ENCODE peak calls at places on chromosomes 11 and 22, in four cellular contexts. P is spleen, L is kidney, X is GM23338. E is an unnamed sample.

GRCh38 chr11:41795004-41795403 is 335.6 kb upstream of the LRRC4C start:
- DNase-seq in P (no peak), X (no peak), L (no peak), E (no peak)

GRCh38 chr11:119438599-119438998 is 15.6 kb upstream of the THY1 start:
- DNase-seq in P (no peak), X (no peak), L (no peak), E (no peak)

GRCh38 chr11:114847599-114847998 is 169.3 kb downstream of the NXPE2 start:
- DNase-seq in L (no peak), P (no peak), X (peak; percentile 27), E (no peak)

GRCh38 chr11:111765320-111765983 is 737 bp downstream of the PPP2R1B start:
- DNase-seq in L (no peak), P (no peak), X (peak; percentile 64), E (no peak)

GRCh38 chr11:132685174-132685611 is 847.1 kb downstream of the OPCML start:
- DNase-seq in P (no peak), L (no peak), X (no peak), E (no peak)

GRCh38 chr11:43582837-43583462 is 97.6 kb upstream of the HSD17B12 start:
- DNase-seq in X (peak; percentile 60), L (peak; percentile 57), P (no peak), E (no peak)

GRCh38 chr11:64058494-64058893 is 22.8 kb downstream of the FLRT1 start:
- DNase-seq in L (no peak), P (peak; percentile 79), X (no peak), E (no peak)

GRCh38 chr22:31631381-31631780 is 30.6 kb downstream of the PISD start:
- DNase-seq in X (no peak), L (no peak), P (peak; percentile 78), E (no peak)

GRCh38 chr22:17788528-17789378 is 14.5 kb upstream of the BID start:
- DNase-seq in P (no peak), X (peak; percentile 44), L (no peak), E (no peak)

GRCh38 chr11:13104619-13105236 is 95.6 kb downstream of the RASSF10 start:
- DNase-seq in L (no peak), X (no peak), P (no peak), E (no peak)

GRCh38 chr22:26891431-26891830 is 234.0 kb downstream of the MIAT start:
- DNase-seq in L (no peak), P (no peak), X (no peak), E (no peak)

GRCh38 chr11:125425601-125426000 is 70.5 kb downstream of the FEZ1 start:
- DNase-seq in X (no peak), L (no peak), P (no peak), E (no peak)

GRCh38 chr22:21693333-21693998 is 27.7 kb downstream of the PPIL2 start:
- DNase-seq in L (no peak), P (no peak), X (no peak), E (no peak)

GRCh38 chr22:44775862-44776261 is 23.5 kb downstream of the ARHGAP8 start:
- DNase-seq in P (no peak), L (peak; percentile 51), X (no peak), E (no peak)

GRCh38 chr11:3710485-3711259 is 39.5 kb upstream of the CHRNA10 start:
- DNase-seq in L (no peak), P (no peak), X (no peak), E (no peak)

GRCh38 chr11:77403228-77403627 is 70.7 kb downstream of the PAK1 start:
- DNase-seq in P (no peak), X (no peak), L (no peak), E (no peak)

GRCh38 chr11:65549088-65549487 is 9.1 kb downstream of the LTBP3 start:
- DNase-seq in P (no peak), L (no peak), X (no peak), E (no peak)
- H3K4me1 ChIP-seq in P (peaks cover 74% of the 10 kb centered on the region), L (peaks cover 20% of the 10 kb centered on the region), X (peaks cover 17% of the 10 kb centered on the region), E (peaks cover 30% of the 10 kb centered on the region)

GRCh38 chr11:35784699-35785098 is 122.1 kb downstream of the TRIM44 start:
- DNase-seq in X (no peak), L (no peak), P (no peak), E (no peak)

GRCh38 chr11:35781342-35782171 is 119.0 kb downstream of the TRIM44 start:
- DNase-seq in L (no peak), X (no peak), P (no peak), E (peak; percentile 18)

GRCh38 chr11:35783803-35784202 is 121.2 kb downstream of the TRIM44 start:
- DNase-seq in L (no peak), P (no peak), X (no peak), E (no peak)

GRCh38 chr11:35779409-35779808 is 116.8 kb downstream of the TRIM44 start:
- DNase-seq in P (no peak), L (no peak), X (no peak), E (no peak)
- TF ChIP-seq CTCF in P (no peak), L (no peak), X (no peak), E (no peak)

DNA sequence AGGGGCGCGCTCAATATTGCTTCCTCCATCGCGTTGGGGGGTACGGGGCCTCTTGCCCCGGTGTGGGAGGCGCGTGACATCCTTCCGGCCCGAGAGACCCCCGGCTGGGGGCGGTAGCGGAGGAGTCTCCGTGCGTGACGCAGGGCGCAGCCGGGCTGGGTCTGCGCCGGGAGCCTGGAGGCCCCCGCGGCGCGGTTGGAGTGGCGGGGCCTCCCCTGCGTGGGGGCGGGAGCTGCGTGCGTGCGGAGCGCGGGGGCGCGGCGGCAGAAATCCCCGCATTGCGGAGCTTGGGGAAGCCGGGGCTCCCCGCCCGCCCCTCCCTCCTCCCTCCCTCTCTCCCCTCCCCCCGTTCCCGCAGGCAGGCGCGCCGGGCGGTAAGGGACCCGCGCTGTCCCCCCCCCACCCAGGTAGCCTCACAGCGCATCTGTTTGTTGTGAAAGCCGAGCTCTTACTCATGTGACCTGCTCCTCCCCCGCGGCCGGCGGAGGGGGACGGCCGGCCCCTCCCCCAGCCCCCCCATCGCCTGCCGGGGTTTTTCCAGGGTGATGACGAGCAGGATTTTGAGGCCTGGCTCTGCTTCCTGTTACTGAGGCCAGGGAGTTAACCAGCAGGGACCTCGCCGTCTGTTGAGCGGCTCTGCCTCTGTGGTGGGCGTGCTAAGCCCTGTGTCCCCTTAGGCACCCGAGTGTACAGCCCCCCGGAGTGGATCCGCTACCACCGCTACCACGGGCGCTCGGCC is 1.6 kb downstream of the PIM3 start:
- DNase-seq in L (peak; percentile 96), P (peak; percentile 92), X (peak; percentile 85), E (peak; percentile 63)
- H3K4me1 ChIP-seq in L (peaks cover 49% of the 10 kb centered on the region), P (peaks cover 67% of the 10 kb centered on the region), X (no peaks in the 10 kb centered on the region), E (peaks cover 63% of the 10 kb centered on the region)

GRCh38 chr22:27937453-27937852 is 18.4 kb upstream of the PITPNB start:
- DNase-seq in X (no peak), P (no peak), L (no peak), E (no peak)
- TF ChIP-seq CTCF in X (no peak), P (no peak), L (no peak), E (peak; percentile 8)

GRCh38 chr11:61880050-61880449 is 11.3 kb downstream of the FADS3 start:
- DNase-seq in L (no peak), P (no peak), X (no peak), E (no peak)
- H3K4me1 ChIP-seq in L (no peaks in the 10 kb centered on the region), P (peaks cover 11% of the 10 kb centered on the region), X (peaks cover 20% of the 10 kb centered on the region), E (peaks cover 5% of the 10 kb centered on the region)

GRCh38 chr11:34790620-34791019 is 125.6 kb downstream of the APIP start:
- DNase-seq in P (no peak), X (peak; percentile 40), L (no peak), E (no peak)
- TF ChIP-seq CTCF in P (no peak), X (peak; percentile 37), L (no peak), E (no peak)

E was measured in Caco-2.